ENCODE peak calls at places on chromosome 13, in seven cellular contexts. W is NCI-H2107; Z is left lung; T is stimulated activated CD4-positive, alpha-beta T cell treated with anti-CD3 and anti-CD28 coated beads, Interleukin-2, amount 100 ng/mL, for 24 hours; Q is EL; Y is WTC11; A is stimulated activated CD8-positive, alpha-beta memory T cell treated with anti-CD3 and anti-CD28 coated beads, Interleukin-15, amount 100 ng/mL, for 24 hours. G is an unnamed sample.

GRCh38 chr13:93226623-93227279 is at the start of gene GPC6:
- DNase-seq in W (peak), Z (no peak), T (no peak), Q (peak), Y (peak), A (no peak), G (no peak)

GRCh38 chr13:101709952-101710351 is 257.5 kb downstream of the ITGBL1 start:
- DNase-seq in W (no peak), Z (no peak), T (no peak), Q (no peak), Y (no peak), A (no peak), G (no peak)

GRCh38 chr13:49400755-49401659 is 42.9 kb downstream of the CAB39L start:
- DNase-seq in W (no peak), Z (no peak), T (no peak), Q (peak), Y (no peak), A (no peak), G (no peak)

GRCh38 chr13:113560645-113561416 is 23.7 kb upstream of the TFDP1 start:
- DNase-seq in W (no peak), Z (peak), T (peak), Q (no peak), Y (no peak), A (no peak), G (no peak)

GRCh38 chr13:50131998-50132936 is 117.0 kb downstream of the KCNRG start:
- DNase-seq in W (no peak), Z (no peak), T (peak), Q (no peak), Y (peak), A (no peak), G (no peak)

GRCh38 chr13:98480915-98481510 is 95.9 kb downstream of the STK24 start:
- DNase-seq in W (no peak), Z (no peak), T (peak), Q (no peak), Y (no peak), A (no peak), G (no peak)

GRCh38 chr13:35879111-35879510 is 252.1 kb downstream of the DCLK1 start:
- DNase-seq in W (no peak), Z (no peak), T (no peak), Q (no peak), Y (no peak), A (no peak), G (no peak)

GRCh38 chr13:110290153-110290552 is 16.8 kb downstream of the COL4A1 start:
- DNase-seq in W (no peak), Z (no peak), T (no peak), Q (no peak), Y (no peak), A (no peak), G (no peak)

G was measured in H1.